ENCODE peak calls at places on chromosomes 16 and 17, in four cellular contexts. G is A549, X is IMR-90, Q is K562. L is an unnamed sample.

GRCh38 chr17:6070280-6070894 is at the start of gene WSCD1:
- DNase-seq in X (no peak), G (peak; percentile 17), Q (no peak), L (no peak)

GRCh38 chr17:880074-880870 is 98.1 kb downstream of the MRM3 start:
- DNase-seq in G (no peak), Q (no peak), X (peak; percentile 25), L (no peak)

GRCh38 chr17:62760888-62761267 is 47.2 kb downstream of the MARCHF10 start:
- DNase-seq in Q (no peak), G (no peak), X (no peak), L (no peak)

GRCh38 chr16:30767767-30768465 is 5.8 kb downstream of the RNF40 start:
- DNase-seq in X (no peak), Q (no peak), G (no peak), L (no peak)

GRCh38 chr16:85180047-85180878 is 68.0 kb upstream of the CIBAR2 start:
- DNase-seq in X (no peak), Q (no peak), G (no peak), L (no peak)

GRCh38 chr16:29021471-29021870 is 36.6 kb downstream of the LAT start:
- DNase-seq in G (no peak), X (no peak), Q (no peak), L (no peak)

GRCh38 chr17:40813804-40814203 is 8.6 kb downstream of the KRT10 start:
- DNase-seq in Q (no peak), X (peak; percentile 47), G (no peak), L (no peak)

GRCh38 chr16:15509593-15510520 is 75.5 kb downstream of the BMERB1 start:
- DNase-seq in Q (no peak), X (peak; percentile 60), G (peak; percentile 43), L (no peak)

GRCh38 chr16:69141014-69141413 is 8.6 kb downstream of the UTP4 start:
- DNase-seq in Q (no peak), G (no peak), X (no peak), L (no peak)

GRCh38 chr16:61295311-61295710 is 740.9 kb downstream of the CDH8 start:
- DNase-seq in G (no peak), X (no peak), Q (no peak), L (no peak)

GRCh38 chr16:83835972-83836566 is 28.3 kb downstream of the HSBP1 start:
- DNase-seq in Q (peak; percentile 53), X (peak; percentile 86), G (peak; percentile 31), L (no peak)

GRCh38 chr16:14489460-14489859 is 140.6 kb downstream of the PARN start:
- DNase-seq in Q (peak; percentile 55), G (peak; percentile 85), X (peak; percentile 15), L (peak; percentile 57)

GRCh38 chr17:19316756-19317358 is 45.7 kb downstream of the B9D1 start:
- DNase-seq in Q (no peak), G (no peak), X (no peak), L (no peak)

GRCh38 chr17:6599364-6599763 is 41.1 kb downstream of the KIAA0753 start:
- DNase-seq in X (peak; percentile 13), G (peak; percentile 55), Q (peak; percentile 20), L (no peak)

GRCh38 chr16:4370570-4371480 is 823 bp upstream of the VASN start:
- DNase-seq in G (no peak), Q (peak; percentile 82), X (peak; percentile 93), L (peak; percentile 73)

GRCh38 chr16:87196229-87196628 is 121.0 kb downstream of the C16orf95 start:
- DNase-seq in G (no peak), X (no peak), Q (no peak), L (no peak)

GRCh38 chr17:73782231-73782630 is 138.0 kb upstream of the SDK2 start:
- DNase-seq in Q (no peak), X (no peak), G (no peak), L (no peak)

GRCh38 chr17:18224053-18224427 is 1.4 kb upstream of the LLGL1 start:
- DNase-seq in Q (no peak), X (no peak), G (no peak), L (peak; percentile 13)

GRCh38 chr16:1125471-1125870 is 27.4 kb upstream of the CACNA1H start:
- DNase-seq in G (peak; percentile 66), X (peak; percentile 74), Q (peak; percentile 50), L (no peak)

GRCh38 chr16:29694384-29695195 is 15.6 kb downstream of the QPRT start:
- DNase-seq in G (no peak), Q (no peak), X (no peak), L (no peak)

GRCh38 chr17:57945999-57946797 is 9.0 kb downstream of the CUEDC1 start:
- DNase-seq in G (no peak), X (peak; percentile 58), Q (no peak), L (no peak)

GRCh38 chr17:44451832-44452231 is 51.4 kb downstream of the GPATCH8 start:
- DNase-seq in X (no peak), G (no peak), Q (no peak), L (no peak)

GRCh38 chr16:30053376-30054015 is 12.1 kb upstream of the ALDOA start:
- DNase-seq in X (peak; percentile 57), Q (peak; percentile 27), G (no peak), L (no peak)

GRCh38 chr16:80029706-80030481 is 429.4 kb upstream of the MAF start:
- DNase-seq in G (no peak), X (no peak), Q (no peak), L (no peak)
- TF ChIP-seq MAZ in G (no peak), X (no peak), Q (no peak), L (no peak)

GRCh38 chr17:50447870-50448573 is 20.7 kb downstream of the CHAD start:
- DNase-seq in X (no peak), G (peak; percentile 53), Q (peak; percentile 10), L (peak; percentile 62)

GRCh38 chr17:50451943-50452626 is 16.6 kb downstream of the CHAD start:
- DNase-seq in Q (no peak), G (no peak), X (no peak), L (no peak)

GRCh38 chr17:50453901-50454300 is 14.8 kb downstream of the CHAD start:
- DNase-seq in Q (no peak), X (no peak), G (no peak), L (no peak)

GRCh38 chr17:50457621-50458020 is 11.1 kb downstream of the CHAD start:
- DNase-seq in G (no peak), X (no peak), Q (no peak), L (no peak)

DNA sequence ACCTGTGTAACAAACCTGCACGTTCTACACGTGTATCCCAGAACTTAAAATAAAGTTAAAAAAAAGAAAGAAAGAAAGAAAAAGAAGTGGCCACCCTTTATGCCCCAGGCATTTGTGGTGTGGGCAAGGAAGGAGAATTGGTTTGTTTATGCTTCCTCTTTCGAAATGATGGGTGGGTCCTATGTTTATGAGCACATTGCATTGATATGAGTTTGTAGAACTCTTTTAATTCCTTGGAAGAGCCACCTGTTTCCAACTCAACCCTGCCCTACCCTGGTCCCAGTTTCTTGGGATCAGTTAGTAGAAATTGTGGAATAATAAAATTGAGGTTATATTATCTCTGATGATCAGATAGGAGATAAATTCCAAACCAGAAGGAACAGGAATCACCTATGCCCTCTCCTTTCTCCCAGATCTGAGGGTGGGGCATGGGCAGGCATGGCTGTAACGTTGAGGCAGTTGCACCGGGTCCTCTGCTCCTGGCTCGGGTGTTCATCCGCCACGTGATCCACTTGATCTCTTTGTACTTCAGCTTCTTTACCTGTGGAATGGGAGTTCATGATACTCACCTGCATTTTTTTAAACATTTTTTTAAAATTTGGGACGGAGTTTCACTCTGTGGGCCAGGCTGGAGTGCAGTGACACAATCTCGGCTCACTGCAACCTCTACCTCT is 15.9 kb downstream of the CHAD start:
- DNase-seq in G (no peak), X (peak; percentile 19), Q (no peak), L (no peak)
- TF ChIP-seq MAZ in G (no peak), X (no peak), Q (no peak), L (no peak)

DNA sequence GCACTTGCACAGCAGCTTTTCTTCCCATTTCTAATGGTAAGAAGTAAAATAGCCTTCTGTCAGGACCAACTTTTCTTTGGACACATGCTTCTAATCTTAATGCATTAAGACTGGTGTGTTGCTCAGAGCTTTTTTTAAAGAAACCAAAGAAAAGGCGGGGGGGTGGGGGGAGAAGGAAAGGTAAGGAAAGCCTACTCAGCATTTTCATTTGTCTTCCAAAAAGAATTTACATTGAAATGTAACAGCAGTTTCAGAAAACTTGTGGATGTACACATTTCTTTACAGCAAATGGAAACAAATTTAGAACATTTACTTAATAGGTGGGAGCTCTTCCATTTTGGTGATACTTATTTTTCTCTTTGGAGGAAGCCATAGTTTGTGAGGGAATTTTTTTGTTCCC is 49.6 kb downstream of the NLK start:
- DNase-seq in Q (no peak), G (no peak), X (no peak), L (no peak)
- TF ChIP-seq MAZ in Q (no peak), G (no peak), X (no peak), L (no peak)

GRCh38 chr17:78126895-78127239 is 1.7 kb downstream of the TMC6 start:
- DNase-seq in X (no peak), Q (no peak), G (no peak), L (no peak)

GRCh38 chr17:78127888-78128615 is 503 bp downstream of the TMC6 start:
- DNase-seq in X (no peak), G (no peak), Q (peak; percentile 80), L (peak; percentile 45)

GRCh38 chr17:78128616-78129384 is at the start of gene TMC6:
- DNase-seq in X (no peak), Q (peak; percentile 98), G (peak; percentile 56), L (peak; percentile 87)

GRCh38 chr17:78125976-78126894 is 2.3 kb downstream of the TMC6 start:
- DNase-seq in G (no peak), X (no peak), Q (no peak), L (no peak)

DNA sequence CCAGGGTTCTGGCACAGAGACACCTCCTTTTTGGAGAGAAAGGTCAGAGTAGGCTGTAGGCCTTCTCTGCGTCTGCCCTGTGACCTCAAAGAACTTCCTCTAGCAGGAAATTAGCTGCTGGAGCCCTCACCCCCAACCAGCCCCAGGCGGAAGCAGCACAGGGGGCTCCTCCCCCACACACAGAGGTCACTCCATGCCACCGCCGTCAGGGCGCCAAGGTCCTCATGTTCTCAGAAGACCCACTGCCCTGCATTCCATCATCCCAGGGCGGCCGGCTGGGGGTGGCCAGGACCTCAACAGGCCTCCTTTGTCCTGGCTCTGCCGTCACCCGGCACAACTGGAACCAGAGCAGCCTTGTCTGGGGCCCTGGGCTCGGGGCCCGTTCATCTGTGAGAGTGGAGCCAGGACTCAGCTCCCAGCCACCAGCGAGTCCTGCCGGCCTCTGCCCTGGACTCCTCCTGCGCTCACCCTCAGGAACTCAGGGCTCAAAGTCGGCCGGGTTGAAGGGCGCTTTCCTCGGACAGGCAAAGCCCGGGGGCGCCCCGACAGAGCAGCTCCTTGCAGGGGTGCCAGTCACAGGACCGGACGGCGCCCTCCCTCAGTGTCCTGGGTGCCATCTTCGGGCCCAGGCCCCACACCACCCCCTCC is 1.2 kb downstream of the TMC6 start:
- DNase-seq in X (no peak), G (no peak), Q (peak; percentile 76), L (peak; percentile 93)
- TF ChIP-seq MAZ in X (no peak), G (no peak), Q (peak; percentile 44), L (peak; percentile 72)

GRCh38 chr16:90077757-90078593 is 844 bp upstream of the PRDM7 start:
- DNase-seq in G (peak; percentile 55), X (peak; percentile 42), Q (peak; percentile 16), L (no peak)
- TF ChIP-seq MAZ in G (no peak), X (no peak), Q (no peak), L (no peak)

GRCh38 chr16:49441366-49441780 is 67.8 kb downstream of the C16orf78 start:
- DNase-seq in X (no peak), Q (no peak), G (no peak), L (no peak)
- TF ChIP-seq MAZ in X (no peak), Q (no peak), G (no peak), L (no peak)

L was measured in HepG2.